ENCODE peak calls at places on chromosomes 3 and 15, in ten cellular contexts. L is heart left ventricle, X is AG04450, H is left lung, B is AG09309, V is cardiac fibroblast, W is kidney epithelial cell, S is AG10803, E is dorsolateral prefrontal cortex, Y is PC-3. O is an unnamed sample.

GRCh38 chr3:105752791-105753415 is 115.9 kb downstream of the CBLB start:
- DNase-seq in L (no peak), X (no peak), H (no peak), B (no peak), V (peak), W (no peak), S (no peak), E (no peak), Y (peak), O (peak)

GRCh38 chr3:46869440-46869839 is 6.2 kb upstream of the MYL3 start:
- DNase-seq in L (peak), X (no peak), H (no peak), B (no peak), V (no peak), W (no peak), S (no peak), E (no peak), Y (no peak), O (no peak)

GRCh38 chr15:71109130-71109529 is 6.1 kb upstream of the THSD4 start:
- DNase-seq in L (no peak), X (no peak), H (no peak), B (peak), V (peak), W (no peak), S (peak), E (no peak), Y (peak), O (peak)

GRCh38 chr3:39137991-39138803 is 15.2 kb downstream of the CSRNP1 start:
- DNase-seq in L (no peak), X (no peak), H (no peak), B (no peak), V (no peak), W (no peak), S (no peak), E (no peak), Y (no peak), O (no peak)

GRCh38 chr3:196378442-196378841 is 40.3 kb upstream of the TM4SF19 start:
- DNase-seq in L (no peak), X (no peak), H (no peak), B (no peak), V (no peak), W (no peak), S (no peak), E (no peak), Y (no peak), O (no peak)

GRCh38 chr3:98010194-98010882 is 24.8 kb downstream of the GABRR3 start:
- DNase-seq in L (no peak), X (no peak), H (no peak), B (no peak), V (no peak), W (no peak), S (no peak), E (no peak), Y (no peak), O (no peak)

GRCh38 chr3:117874904-117875874 is 1159.5 kb downstream of the IGSF11 start:
- DNase-seq in L (no peak), X (no peak), H (no peak), B (no peak), V (no peak), W (no peak), S (no peak), E (no peak), Y (no peak), O (no peak)

GRCh38 chr15:87764461-87765236 is 491.9 kb downstream of the NTRK3 start:
- DNase-seq in L (no peak), X (peak), H (no peak), B (peak), V (peak), W (peak), S (peak), E (no peak), Y (peak), O (no peak)

GRCh38 chr15:52392008-52392687 is 96.5 kb upstream of the MYO5C start:
- DNase-seq in L (no peak), X (no peak), H (no peak), B (peak), V (peak), W (peak), S (peak), E (no peak), Y (peak), O (peak)

GRCh38 chr3:72745146-72745976 is 102.9 kb downstream of the SHQ1 start:
- DNase-seq in L (no peak), X (no peak), H (no peak), B (no peak), V (no peak), W (no peak), S (no peak), E (no peak), Y (peak), O (no peak)

GRCh38 chr3:66484106-66484857 is 16.5 kb downstream of the LRIG1 start:
- DNase-seq in L (no peak), X (no peak), H (no peak), B (no peak), V (no peak), W (no peak), S (no peak), E (no peak), Y (no peak), O (no peak)
- H3K4me3 ChIP-seq in L (no peak), X (no peak), H (no peak), B (no peak), V (no peak), W (no peak), S (no peak), E (no peak), Y (no peak), O (no peak)

DNA sequence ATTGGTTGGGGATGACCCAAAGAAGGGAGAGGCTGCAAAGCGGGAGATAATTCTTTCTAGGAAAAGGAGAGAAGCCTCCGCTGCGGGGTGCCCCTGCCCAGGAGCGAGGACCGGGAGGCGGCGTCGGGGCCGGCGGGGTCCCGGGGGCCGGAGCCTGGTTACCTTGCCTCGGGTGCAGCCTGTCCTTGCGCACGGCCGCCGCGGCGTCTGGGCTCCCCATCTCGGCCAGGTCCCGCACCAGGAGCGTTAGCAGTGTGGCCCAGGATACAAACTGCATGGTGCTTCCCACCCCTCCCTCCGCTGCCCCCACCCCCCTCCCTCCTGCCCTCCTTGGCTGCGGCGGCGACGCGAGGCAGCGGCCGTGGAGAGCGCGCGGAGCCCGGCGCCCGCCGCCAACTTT is 419 bp downstream of the ADAMTS9 start:
- DNase-seq in L (no peak), X (no peak), H (peak), B (no peak), V (peak), W (no peak), S (no peak), E (no peak), Y (no peak), O (no peak)
- H3K4me3 ChIP-seq in L (peak), X (peak), H (peak), B (peak), V (peak), W (peak), S (peak), E (peak), Y (no peak), O (peak)

GRCh38 chr3:157104928-157105652 is 54.9 kb downstream of the CCNL1 start:
- DNase-seq in L (no peak), X (no peak), H (no peak), B (no peak), V (no peak), W (no peak), S (no peak), E (no peak), Y (no peak), O (no peak)
- H3K4me3 ChIP-seq in L (no peak), X (no peak), H (no peak), B (no peak), V (no peak), W (no peak), S (no peak), E (no peak), Y (no peak), O (no peak)

GRCh38 chr15:67033521-67033920 is 31.9 kb upstream of the SMAD3 start:
- DNase-seq in L (peak), X (no peak), H (no peak), B (no peak), V (no peak), W (no peak), S (no peak), E (no peak), Y (no peak), O (no peak)
- H3K4me3 ChIP-seq in L (peak), X (no peak), H (peak), B (no peak), V (peak), W (peak), S (no peak), E (peak), Y (no peak), O (no peak)

GRCh38 chr3:107772016-107772415 is 249.3 kb downstream of the BBX start:
- DNase-seq in L (no peak), X (no peak), H (no peak), B (no peak), V (no peak), W (peak), S (no peak), E (no peak), Y (peak), O (no peak)

DNA sequence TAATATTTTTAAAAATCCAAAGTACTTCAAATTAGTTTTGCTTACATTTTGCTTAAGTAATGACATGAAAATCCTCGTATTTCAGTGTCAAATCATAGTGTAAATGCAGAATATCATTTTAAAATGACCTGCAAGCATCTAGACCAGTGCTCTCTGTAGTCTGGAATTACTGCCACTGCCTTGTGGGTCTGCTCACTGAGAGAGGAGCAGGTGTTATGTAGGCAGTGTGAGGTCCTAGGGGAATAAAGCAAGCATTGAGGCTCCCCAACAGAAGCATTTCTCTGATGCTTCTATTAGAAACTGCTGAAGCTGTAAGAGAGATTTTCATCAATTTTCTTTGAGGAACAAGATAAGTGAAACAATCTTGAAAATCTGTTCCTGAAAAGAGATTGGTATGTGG is 253.2 kb downstream of the BBX start:
- DNase-seq in L (no peak), X (no peak), H (no peak), B (no peak), V (no peak), W (no peak), S (no peak), E (no peak), Y (no peak), O (no peak)
- H3K4me3 ChIP-seq in L (no peak), X (no peak), H (no peak), B (no peak), V (no peak), W (no peak), S (no peak), E (no peak), Y (no peak), O (no peak)

DNA sequence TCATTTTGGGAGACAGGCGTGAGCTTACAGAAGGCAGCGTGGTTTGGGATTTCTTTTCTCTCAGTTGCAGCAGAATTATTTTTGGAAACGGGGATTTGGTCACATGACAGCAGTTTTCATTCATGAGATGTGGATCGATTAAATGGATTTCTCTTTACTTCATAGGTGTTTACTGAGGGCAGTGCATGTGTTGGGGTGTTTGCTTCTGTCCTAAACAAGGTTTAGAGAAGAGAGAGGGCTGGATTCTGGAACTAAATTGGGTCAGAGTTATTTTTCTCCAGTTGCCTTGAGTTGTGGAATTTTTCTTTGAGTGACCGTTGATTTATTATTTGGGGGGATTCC is 18.6 kb upstream of the TRAK1 start:
- DNase-seq in L (no peak), X (no peak), H (no peak), B (no peak), V (no peak), W (no peak), S (no peak), E (no peak), Y (no peak), O (no peak)
- H3K4me3 ChIP-seq in L (peak), X (peak), H (no peak), B (peak), V (no peak), W (no peak), S (peak), E (peak), Y (peak), O (no peak)

GRCh38 chr3:40477671-40478070 is 749 bp downstream of the ZNF619 start:
- DNase-seq in L (no peak), X (no peak), H (no peak), B (no peak), V (peak), W (no peak), S (no peak), E (no peak), Y (peak), O (no peak)
- H3K4me3 ChIP-seq in L (peak), X (peak), H (peak), B (peak), V (peak), W (peak), S (peak), E (peak), Y (peak), O (peak)

GRCh38 chr15:41777421-41777973 is 3.2 kb downstream of the MAPKBP1 start:
- DNase-seq in L (no peak), X (no peak), H (no peak), B (no peak), V (peak), W (no peak), S (no peak), E (no peak), Y (peak), O (no peak)
- H3K4me3 ChIP-seq in L (no peak), X (peak), H (no peak), B (no peak), V (no peak), W (no peak), S (no peak), E (peak), Y (peak), O (no peak)